ENCODE peak calls at places on chromosomes 12 and 14, in six cellular contexts. F is K562, X is Peyer's patch, W is neuronal stem cell, Y is heart right ventricle, P is aorta. M is an unnamed sample.

GRCh38 chr12:93664573-93665138 is 12.5 kb upstream of the CRADD start:
- DNase-seq in F (no peak), X (no peak), W (no peak), Y (no peak), P (no peak), M (peak; percentile 46)

GRCh38 chr14:99348816-99349609 is 77.0 kb upstream of the BCL11B start:
- DNase-seq in F (no peak), X (no peak), W (no peak), Y (no peak), P (no peak), M (no peak)

GRCh38 chr14:71318097-71318459 is 410.8 kb downstream of the PCNX1 start:
- DNase-seq in F (no peak), X (no peak), W (no peak), Y (no peak), P (no peak), M (no peak)

GRCh38 chr12:15497621-15498285 is 175.4 kb downstream of the PTPRO start:
- DNase-seq in F (no peak), X (no peak), W (no peak), Y (no peak), P (no peak), M (no peak)

GRCh38 chr12:62435337-62436163 is 31.1 kb upstream of the MON2 start:
- DNase-seq in F (no peak), X (peak; percentile 59), W (peak; percentile 54), Y (peak; percentile 16), P (peak; percentile 77), M (no peak)

GRCh38 chr12:120640840-120641833 is 711 bp downstream of the CABP1 start:
- DNase-seq in F (peak; percentile 79), X (peak; percentile 67), W (peak; percentile 71), Y (peak; percentile 32), P (peak; percentile 70), M (no peak)

GRCh38 chr14:100593751-100594624 is 6.8 kb upstream of the BEGAIN start:
- DNase-seq in F (no peak), X (peak; percentile 36), W (no peak), Y (no peak), P (peak; percentile 21), M (no peak)

GRCh38 chr12:92506891-92507290 is 195.9 kb upstream of the PLEKHG7 start:
- DNase-seq in F (no peak), X (no peak), W (no peak), Y (no peak), P (no peak), M (no peak)

GRCh38 chr12:109477963-109478315 is 505 bp downstream of the UBE3B start:
- DNase-seq in F (no peak), X (no peak), W (no peak), Y (no peak), P (no peak), M (no peak)

GRCh38 chr12:109477185-109477962 is at the start of the genes KCTD10 and UBE3B:
- DNase-seq in F (peak; percentile 92), X (peak; percentile 93), W (peak; percentile 89), Y (peak; percentile 91), P (peak; percentile 93), M (peak; percentile 48)

GRCh38 chr12:109476807-109477184 is 304 bp downstream of the KCTD10 start:
- DNase-seq in F (no peak), X (no peak), W (no peak), Y (no peak), P (no peak), M (no peak)

GRCh38 chr12:109475121-109475520 is 2.0 kb downstream of the KCTD10 start:
- DNase-seq in F (no peak), X (no peak), W (no peak), Y (no peak), P (no peak), M (no peak)

DNA sequence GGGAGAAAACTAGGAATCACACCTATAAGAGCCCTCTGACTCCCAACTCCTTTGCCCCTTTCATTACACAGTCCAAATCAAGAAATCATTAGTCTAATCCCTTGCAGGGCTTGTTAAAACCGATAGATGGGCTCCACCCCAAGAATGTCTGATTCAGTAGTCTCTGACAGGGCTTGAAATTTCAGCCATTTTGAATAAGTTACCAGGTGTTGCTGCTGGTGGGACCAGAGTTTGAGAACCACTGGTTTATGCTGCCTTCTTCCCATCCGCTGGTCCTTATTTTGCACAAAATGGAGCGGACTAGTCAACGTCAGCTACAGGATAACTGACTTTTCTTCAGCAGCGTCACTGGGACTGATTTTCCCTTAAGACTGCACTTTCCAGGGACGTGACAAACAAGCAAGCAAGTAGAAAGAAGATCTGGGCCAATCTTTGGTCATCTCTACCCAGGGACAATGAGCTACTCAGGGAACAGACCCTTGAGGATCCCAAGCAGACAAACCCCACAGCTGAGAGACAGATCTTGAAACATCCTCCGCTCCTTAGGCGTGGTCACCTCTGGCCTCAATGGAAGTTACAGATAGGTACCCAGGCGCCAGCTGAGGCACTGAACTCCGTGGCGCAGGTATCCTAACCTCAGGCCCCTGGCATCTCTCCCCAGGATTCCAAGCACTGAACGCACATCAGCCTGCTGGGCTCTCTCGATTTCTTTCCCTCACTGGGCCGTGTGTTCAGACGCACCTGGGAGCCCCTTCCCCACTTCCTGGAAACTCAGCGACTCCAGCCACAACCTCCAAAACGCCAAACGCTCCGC is 900 bp downstream of the KCTD10 start:
- DNase-seq in F (no peak), X (no peak), W (no peak), Y (no peak), P (no peak), M (no peak)
- H3K27ac ChIP-seq in F (peak overlapping the region; percentile 98), X (peak overlapping the region; percentile 93), W (no peak overlapping the region), Y (peak overlapping the region; percentile 98), P (peak overlapping the region; percentile 39), M (peak overlapping the region; percentile 83)

DNA sequence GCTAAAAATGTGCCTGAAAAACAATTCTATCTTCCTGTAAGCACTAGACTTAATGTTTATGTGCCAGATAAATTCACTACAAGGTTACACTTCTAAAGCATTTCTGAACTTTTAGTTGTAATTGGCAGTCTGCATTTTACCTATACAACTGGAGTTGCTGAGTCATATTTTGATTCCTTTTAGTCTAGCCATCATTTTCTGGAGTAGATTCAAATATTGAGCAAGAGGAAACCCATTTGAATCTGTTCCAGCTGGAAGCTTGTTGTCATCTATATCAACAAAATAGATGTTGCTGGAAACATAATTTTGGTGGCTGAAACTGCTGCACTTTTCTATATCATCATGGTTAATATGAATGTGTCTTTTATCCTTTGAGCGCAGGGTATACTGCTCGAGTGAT is 122.2 kb upstream of the CCDC175 start:
- DNase-seq in F (no peak), X (no peak), W (no peak), Y (no peak), P (no peak), M (no peak)
- H3K27ac ChIP-seq in F (no peak overlapping the region), X (no peak overlapping the region), W (no peak overlapping the region), Y (no peak overlapping the region), P (no peak overlapping the region), M (peak overlapping the region; percentile 46)

DNA sequence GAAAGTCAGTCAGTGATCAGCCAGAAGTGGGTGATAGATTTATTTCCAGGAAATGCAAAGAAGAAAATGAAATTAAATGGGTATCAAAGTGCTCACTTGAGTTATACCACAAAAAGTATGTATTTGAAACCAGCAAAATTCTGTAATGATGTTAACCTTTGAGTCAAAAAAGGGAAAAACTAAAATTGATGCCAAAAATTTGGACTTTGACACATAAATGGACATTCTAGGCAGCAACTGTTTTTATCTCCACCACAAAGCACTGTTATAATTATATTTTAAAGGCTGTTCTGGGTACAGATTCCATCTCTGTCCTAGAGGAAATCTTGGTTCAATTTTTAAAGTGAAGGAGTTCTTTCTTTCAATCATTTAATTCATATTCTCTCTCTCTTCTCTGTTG is 31.7 kb upstream of the KCNJ8 start:
- DNase-seq in F (no peak), X (no peak), W (no peak), Y (no peak), P (no peak), M (no peak)
- H3K27ac ChIP-seq in F (no peak overlapping the region), X (no peak overlapping the region), W (no peak overlapping the region), Y (no peak overlapping the region), P (no peak overlapping the region), M (no peak overlapping the region)

GRCh38 chr14:64683264-64683663 is 21.0 kb upstream of the PLEKHG3 start:
- DNase-seq in F (no peak), X (no peak), W (no peak), Y (no peak), P (no peak), M (no peak)

GRCh38 chr14:64682173-64682710 is 22.0 kb upstream of the PLEKHG3 start:
- DNase-seq in F (no peak), X (no peak), W (no peak), Y (peak; percentile 77), P (peak; percentile 92), M (peak; percentile 70)

GRCh38 chr14:64682843-64683242 is 21.4 kb upstream of the PLEKHG3 start:
- DNase-seq in F (no peak), X (no peak), W (no peak), Y (no peak), P (no peak), M (no peak)

GRCh38 chr14:64680013-64680674 is 24.1 kb upstream of the PLEKHG3 start:
- DNase-seq in F (no peak), X (no peak), W (no peak), Y (no peak), P (peak; percentile 69), M (peak; percentile 96)

GRCh38 chr14:64680675-64681060 is 23.6 kb upstream of the PLEKHG3 start:
- DNase-seq in F (no peak), X (no peak), W (no peak), Y (no peak), P (no peak), M (no peak)
- H3K27ac ChIP-seq in F (no peak overlapping the region), X (no peak overlapping the region), W (no peak overlapping the region), Y (peak overlapping the region; percentile 52), P (peak overlapping the region; percentile 48), M (peak overlapping the region; percentile 96)

M was measured in epithelial cell of prostate.